ENCODE peak calls at places on chromosomes 12 and 14, in six cellular contexts. K is H1, D is HepG2, Q is GM12891, J is GM12878, Y is K562. P is an unnamed sample.

GRCh38 chr14:96997996-96998395 is 200.8 kb downstream of the VRK1 start:
- DNase-seq in D (no peak), J (no peak), Y (no peak), K (no peak), Q (no peak), P (no peak)

GRCh38 chr14:64995291-64995690 is 8.6 kb downstream of the FNTB start:
- DNase-seq in Q (no peak), J (no peak), Y (no peak), D (no peak), K (no peak), P (no peak)

GRCh38 chr14:59583755-59584154 is 7.1 kb upstream of the CCDC175 start:
- DNase-seq in D (no peak), J (no peak), K (no peak), Q (no peak), Y (no peak), P (no peak)

GRCh38 chr14:61625171-61625570 is 70.1 kb upstream of the HIF1A start:
- DNase-seq in D (peak), Q (no peak), Y (no peak), J (no peak), K (no peak), P (no peak)

GRCh38 chr12:1494856-1495255 is 99.5 kb downstream of the FBXL14 start:
- DNase-seq in J (no peak), K (peak), D (no peak), Q (no peak), Y (no peak), P (no peak)

GRCh38 chr12:26833692-26834168 is 736 bp upstream of the ITPR2 start:
- DNase-seq in K (peak), J (no peak), Y (peak), D (no peak), Q (peak), P (peak)

GRCh38 chr12:122870867-122871664 is 24.9 kb downstream of the VPS37B start:
- DNase-seq in Q (no peak), K (no peak), J (no peak), D (no peak), Y (no peak), P (no peak)

GRCh38 chr12:104513681-104514080 is 56.9 kb downstream of the CHST11 start:
- DNase-seq in Y (no peak), K (no peak), J (no peak), Q (no peak), D (no peak), P (no peak)

GRCh38 chr14:55336161-55336560 is 64.9 kb downstream of the FBXO34 start:
- DNase-seq in J (no peak), Q (no peak), K (no peak), D (no peak), Y (no peak), P (no peak)

GRCh38 chr12:27711312-27711682 is 665 bp downstream of the MRPS35 start:
- DNase-seq in D (no peak), J (no peak), K (no peak), Y (peak), Q (peak), P (no peak)

GRCh38 chr12:46153267-46153872 is 115.5 kb downstream of the SLC38A1 start:
- DNase-seq in Y (no peak), D (peak), Q (no peak), J (no peak), K (no peak), P (no peak)

GRCh38 chr12:65420941-65421340 is 142.5 kb downstream of the MSRB3 start:
- DNase-seq in D (no peak), Q (no peak), Y (no peak), K (no peak), J (no peak), P (no peak)

GRCh38 chr12:21697829-21698630 is 40.4 kb upstream of the LDHB start:
- DNase-seq in D (peak), J (no peak), K (no peak), Y (peak), Q (no peak), P (no peak)

GRCh38 chr12:89933911-89934310 is 225.3 kb upstream of the ATP2B1 start:
- DNase-seq in Y (no peak), K (no peak), D (no peak), J (no peak), Q (no peak), P (no peak)

GRCh38 chr14:105861985-105862465 is 335.6 kb downstream of the TMEM121 start:
- DNase-seq in Q (peak), J (peak), D (no peak), K (no peak), Y (no peak), P (peak)

GRCh38 chr14:80865565-80865964 is 76.0 kb downstream of the CEP128 start:
- DNase-seq in Q (no peak), Y (no peak), D (no peak), K (no peak), J (no peak), P (no peak)

GRCh38 chr14:80867798-80868197 is 73.7 kb downstream of the CEP128 start:
- DNase-seq in D (no peak), Q (no peak), K (no peak), J (no peak), Y (no peak), P (no peak)

GRCh38 chr14:80872645-80873044 is 68.9 kb downstream of the CEP128 start:
- DNase-seq in D (no peak), J (no peak), Y (no peak), Q (no peak), K (no peak), P (no peak)

GRCh38 chr14:80862983-80863382 is 78.6 kb downstream of the CEP128 start:
- DNase-seq in Y (no peak), Q (no peak), K (no peak), D (no peak), J (no peak), P (no peak)

DNA sequence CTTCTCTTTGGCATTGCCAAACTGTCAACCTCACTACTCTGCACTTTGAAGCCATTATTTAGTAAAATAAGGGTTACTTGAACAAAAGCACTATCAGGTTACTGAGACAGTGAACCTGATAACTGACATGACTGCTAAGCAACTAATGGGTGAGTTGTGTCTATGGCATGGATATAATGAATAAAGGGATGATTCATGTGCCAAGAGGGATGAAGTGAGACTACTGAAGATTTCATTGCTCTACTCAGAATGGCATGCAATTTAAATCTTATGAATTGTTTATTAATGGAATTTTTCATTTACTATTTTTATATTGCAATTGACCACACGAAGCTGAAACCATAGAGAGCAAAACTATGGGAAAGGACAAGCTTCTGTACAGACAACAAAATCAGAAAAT is 74.4 kb downstream of the CEP128 start:
- DNase-seq in D (no peak), K (no peak), J (no peak), Y (no peak), Q (no peak), P (no peak)
- TF ChIP-seq POLR2A in D (no peak), K (no peak), J (no peak), Y (no peak), Q (no peak), P (no peak)

DNA sequence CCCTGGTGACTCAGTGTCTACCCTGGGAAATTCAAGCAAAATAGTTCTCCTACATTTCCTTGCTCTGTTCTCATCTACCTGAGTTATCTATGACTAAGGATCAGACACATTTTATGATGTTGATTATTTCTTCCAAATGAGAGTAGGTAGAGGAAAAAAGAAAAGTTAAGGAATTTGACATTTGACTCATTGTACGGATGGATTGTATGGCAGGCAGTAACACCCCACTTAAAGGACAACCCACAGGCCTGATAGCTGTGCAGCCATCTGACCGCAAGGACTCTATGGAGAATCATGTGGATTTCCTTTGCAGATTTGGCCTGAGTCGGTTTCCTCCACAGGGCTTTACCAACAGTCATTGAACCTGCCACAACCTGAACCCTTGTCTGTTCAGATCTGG is 540.3 kb downstream of the BCL11B start:
- DNase-seq in K (no peak), D (no peak), Y (no peak), Q (no peak), J (no peak), P (no peak)
- TF ChIP-seq TAF1 in K (no peak), D (no peak), Y (no peak), Q (no peak), J (no peak), P (no peak)

GRCh38 chr12:53564276-53564675 is 57.0 kb upstream of the NPFF start:
- DNase-seq in K (no peak), Q (no peak), J (no peak), D (no peak), Y (no peak), P (no peak)

GRCh38 chr12:53563452-53563851 is 56.2 kb upstream of the NPFF start:
- DNase-seq in D (no peak), Q (no peak), Y (no peak), J (no peak), K (no peak), P (no peak)

GRCh38 chr12:53560386-53560785 is 53.1 kb upstream of the NPFF start:
- DNase-seq in J (no peak), D (no peak), Q (no peak), K (no peak), Y (no peak), P (no peak)

GRCh38 chr12:53560912-53561589 is 53.8 kb upstream of the NPFF start:
- DNase-seq in D (no peak), Y (no peak), K (no peak), J (no peak), Q (no peak), P (no peak)

GRCh38 chr12:53561590-53561953 is 54.3 kb upstream of the NPFF start:
- DNase-seq in Q (no peak), Y (no peak), D (peak), K (no peak), J (no peak), P (no peak)
- TF ChIP-seq POLR2AphosphoS5 in Q (no peak), Y (no peak), D (no peak), K (no peak), J (no peak), P (no peak)

GRCh38 chr12:4538207-4539160 is at the start of gene RAD51AP1:
- DNase-seq in J (peak), Y (peak), Q (peak), D (peak), K (peak), P (peak)
- TF ChIP-seq POLR2A in J (peak), Y (peak), Q (peak), D (no peak), K (peak), P (peak)

GRCh38 chr14:76509291-76509690 is 133.4 kb downstream of the ESRRB start:
- DNase-seq in J (no peak), Q (no peak), Y (no peak), K (no peak), D (no peak), P (no peak)
- TF ChIP-seq TAF1 in J (no peak), Q (no peak), Y (no peak), K (no peak), D (no peak), P (no peak)

GRCh38 chr14:68972507-68973272 is 6.4 kb downstream of the ACTN1 start:
- DNase-seq in J (no peak), Q (no peak), Y (no peak), D (no peak), K (no peak), P (no peak)
- TF ChIP-seq POLR2AphosphoS5 in J (no peak), Q (no peak), Y (no peak), D (no peak), K (no peak), P (no peak)

DNA sequence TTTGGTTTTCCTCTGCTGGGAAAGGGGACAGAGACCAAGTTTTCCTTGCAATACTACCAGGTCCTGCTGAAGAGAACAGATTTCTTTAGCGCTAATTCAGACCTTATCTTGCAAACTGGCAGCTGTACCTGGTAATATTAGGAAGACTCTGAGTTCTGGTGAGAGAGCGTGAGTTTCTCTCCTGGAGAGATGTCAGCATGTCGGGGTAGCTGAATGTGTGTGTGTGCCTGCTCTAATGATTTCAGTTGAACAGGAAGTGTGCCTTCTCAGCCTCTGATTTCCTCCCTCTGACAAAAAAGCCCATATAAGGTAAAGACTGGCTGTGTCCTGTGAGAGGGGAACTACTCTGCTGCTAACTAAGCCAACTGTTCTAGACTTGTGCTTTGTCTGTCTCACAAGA is 10.3 kb upstream of the ERP27 start:
- DNase-seq in Q (peak), J (peak), K (no peak), Y (no peak), D (no peak), P (no peak)
- TF ChIP-seq POLR2A in Q (peak), J (peak), K (no peak), Y (no peak), D (no peak), P (peak)

DNA sequence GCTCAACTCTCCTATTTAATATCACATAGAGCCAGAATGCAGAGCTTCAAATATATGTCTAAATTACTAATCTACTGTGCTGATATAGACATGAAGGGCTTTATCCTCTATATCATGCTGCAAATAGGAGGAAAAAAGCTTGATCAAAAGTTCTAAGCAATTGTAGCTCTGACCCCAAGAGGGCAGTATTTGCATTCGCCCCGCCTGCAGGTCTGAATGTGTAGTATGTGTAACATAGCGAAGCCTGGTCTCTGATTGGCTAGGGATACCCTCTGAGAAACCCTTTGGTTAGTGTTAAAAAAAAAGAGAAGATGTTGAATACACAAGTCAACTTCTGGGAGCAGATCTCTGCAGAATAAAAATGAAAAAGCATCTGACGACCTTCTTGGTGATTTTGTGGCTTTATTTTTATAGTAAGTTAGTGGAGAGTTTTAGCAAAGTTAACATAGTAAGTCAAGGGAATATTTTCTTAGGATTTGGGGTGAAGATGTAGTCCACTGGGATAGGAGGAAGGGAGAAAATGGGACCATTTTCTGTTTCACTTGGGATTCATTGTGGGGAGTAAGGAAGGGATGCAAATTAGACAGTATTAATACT is 151.6 kb upstream of the OR4E1 start:
- DNase-seq in Y (peak), D (peak), Q (no peak), J (no peak), K (no peak), P (no peak)
- TF ChIP-seq TAF1 in Y (no peak), D (no peak), Q (no peak), J (no peak), K (no peak), P (no peak)

GRCh38 chr12:52631264-52631663 is 12.9 kb upstream of the KRT73 start:
- DNase-seq in Q (no peak), Y (no peak), K (peak), D (no peak), J (no peak), P (no peak)

GRCh38 chr12:52630609-52631200 is 12.3 kb upstream of the KRT73 start:
- DNase-seq in Y (no peak), Q (no peak), J (no peak), D (no peak), K (no peak), P (no peak)

GRCh38 chr12:52629251-52630103 is 11.1 kb upstream of the KRT73 start:
- DNase-seq in J (no peak), Q (no peak), D (no peak), K (peak), Y (no peak), P (no peak)

GRCh38 chr12:52628841-52629240 is 10.5 kb upstream of the KRT73 start:
- DNase-seq in D (no peak), K (peak), J (no peak), Q (no peak), Y (no peak), P (no peak)

GRCh38 chr12:52630104-52630500 is 11.7 kb upstream of the KRT73 start:
- DNase-seq in D (no peak), Q (no peak), J (no peak), K (peak), Y (no peak), P (no peak)
- TF ChIP-seq POLR2AphosphoS5 in D (no peak), Q (no peak), J (no peak), K (no peak), Y (no peak), P (no peak)

DNA sequence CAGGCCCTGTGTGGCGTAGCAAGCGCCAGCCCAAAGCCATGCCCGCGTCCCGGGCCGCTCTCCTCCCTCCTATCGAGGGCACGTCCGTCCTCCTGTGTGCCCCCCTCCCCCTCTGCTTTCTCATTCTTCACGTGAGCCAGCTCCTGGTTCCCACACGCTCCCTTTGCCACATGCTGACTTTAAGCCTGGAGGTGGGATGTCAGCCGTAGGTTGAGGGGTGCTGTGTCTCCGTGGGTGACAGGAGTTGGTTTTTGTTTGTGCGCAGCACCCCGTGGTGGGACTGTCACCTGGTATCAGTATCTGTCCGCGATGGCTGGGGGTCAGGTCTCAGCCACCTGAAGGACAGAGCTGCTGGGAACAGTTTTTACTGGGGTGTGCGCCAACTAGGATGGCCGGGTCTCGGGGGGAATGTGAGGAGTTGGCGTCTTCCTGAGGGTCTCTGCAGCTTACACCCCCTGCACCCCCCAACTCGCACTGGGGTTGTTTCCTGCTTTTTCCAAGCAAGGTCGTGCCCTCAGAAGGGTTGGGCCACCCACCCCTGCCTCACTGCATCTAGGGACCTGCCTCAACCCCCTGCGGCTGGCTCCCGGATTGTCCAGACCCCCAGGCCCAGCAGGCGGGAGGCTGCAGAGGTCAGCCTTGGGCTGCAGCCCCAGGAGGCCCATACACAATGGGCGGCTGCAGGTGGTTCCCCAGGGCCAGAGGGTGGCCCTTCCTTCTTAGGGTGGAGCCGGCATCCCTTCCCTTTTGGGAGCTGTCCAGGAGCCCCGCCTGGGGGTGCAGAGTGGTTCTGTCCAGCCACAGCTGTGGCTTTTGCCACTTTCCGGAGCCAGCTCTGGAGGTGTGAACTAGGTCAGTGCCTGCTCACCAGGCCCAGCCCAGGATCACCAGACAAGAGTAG is 7.3 kb downstream of the ULK1 start:
- DNase-seq in Q (no peak), K (no peak), J (no peak), Y (no peak), D (no peak), P (no peak)
- TF ChIP-seq POLR2A in Q (no peak), K (no peak), J (no peak), Y (no peak), D (no peak), P (no peak)